ENCODE peak calls at places on chromosomes 16 and 17, in eight cellular contexts. A, H, X, Q, B, P, Y and R are unnamed samples.

GRCh38 chr16:15790458-15790857 is 66.4 kb downstream of the MYH11 start:
- DNase-seq in A (no peak), H (no peak), X (no peak), Q (no peak), B (no peak), P (no peak), Y (no peak), R (no peak)

GRCh38 chr16:17194190-17194780 is 276.5 kb downstream of the XYLT1 start:
- DNase-seq in A (peak; percentile 82), H (peak; percentile 69), X (peak; percentile 51), Q (peak; percentile 18), B (peak; percentile 73), P (no peak), Y (peak; percentile 76), R (no peak)

GRCh38 chr17:16495980-16496819 is 4.2 kb upstream of the LRRC75A start:
- DNase-seq in A (no peak), H (no peak), X (no peak), Q (no peak), B (no peak), P (no peak), Y (no peak), R (no peak)

GRCh38 chr16:12681653-12682052 is 122.0 kb downstream of the CPPED1 start:
- DNase-seq in A (no peak), H (no peak), X (no peak), Q (no peak), B (no peak), P (no peak), Y (no peak), R (no peak)

GRCh38 chr17:16247589-16247984 is 30.6 kb downstream of the PIGL start:
- DNase-seq in A (no peak), H (no peak), X (no peak), Q (no peak), B (no peak), P (no peak), Y (no peak), R (no peak)

GRCh38 chr16:57863434-57864160 is 61.3 kb upstream of the KIFC3 start:
- DNase-seq in A (peak; percentile 70), H (peak; percentile 54), X (no peak), Q (no peak), B (peak; percentile 73), P (peak; percentile 11), Y (peak; percentile 41), R (peak; percentile 45)

GRCh38 chr16:630815-631405 is at the start of gene WFIKKN1:
- DNase-seq in A (peak; percentile 98), H (peak; percentile 76), X (peak; percentile 26), Q (peak; percentile 73), B (no peak), P (no peak), Y (peak; percentile 91), R (no peak)

GRCh38 chr17:49978501-49978900 is 9.5 kb downstream of the DLX4 start:
- DNase-seq in A (no peak), H (no peak), X (no peak), Q (no peak), B (no peak), P (no peak), Y (no peak), R (no peak)

GRCh38 chr17:29664743-29665479 is 42.2 kb upstream of the CORO6 start:
- DNase-seq in A (no peak), H (no peak), X (peak; percentile 35), Q (no peak), B (no peak), P (no peak), Y (no peak), R (no peak)

GRCh38 chr17:9465216-9465921 is 110.3 kb downstream of the STX8 start:
- DNase-seq in A (no peak), H (no peak), X (no peak), Q (no peak), B (no peak), P (no peak), Y (no peak), R (peak; percentile 45)

GRCh38 chr17:33778505-33779398 is 476.3 kb upstream of the CCL2 start:
- DNase-seq in A (peak; percentile 65), H (peak; percentile 33), X (peak; percentile 62), Q (peak; percentile 34), B (no peak), P (no peak), Y (peak; percentile 68), R (peak; percentile 24)

GRCh38 chr17:499836-500543 is 147.4 kb upstream of the RPH3AL start:
- DNase-seq in A (no peak), H (no peak), X (no peak), Q (no peak), B (no peak), P (no peak), Y (no peak), R (no peak)

GRCh38 chr17:7747586-7747985 is 30.0 kb downstream of the DNAH2 start:
- DNase-seq in A (no peak), H (no peak), X (no peak), Q (no peak), B (no peak), P (no peak), Y (no peak), R (no peak)

GRCh38 chr17:7445011-7445927 is at the start of gene CHRNB1:
- DNase-seq in A (peak; percentile 96), H (peak; percentile 88), X (peak; percentile 76), Q (peak; percentile 73), B (peak; percentile 64), P (no peak), Y (peak; percentile 94), R (no peak)

GRCh38 chr16:88570691-88571092 is 489 bp downstream of the ZC3H18 start:
- DNase-seq in A (peak; percentile 41), H (no peak), X (no peak), Q (no peak), B (no peak), P (no peak), Y (no peak), R (no peak)

GRCh38 chr17:57395721-57396321 is 139.5 kb downstream of the MSI2 start:
- DNase-seq in A (no peak), H (no peak), X (no peak), Q (no peak), B (no peak), P (no peak), Y (no peak), R (no peak)

GRCh38 chr17:42403150-42403549 is 14.9 kb upstream of the STAT3 start:
- DNase-seq in A (peak; percentile 68), H (peak; percentile 50), X (peak; percentile 85), Q (no peak), B (no peak), P (no peak), Y (peak; percentile 35), R (no peak)

GRCh38 chr17:58328195-58329034 is at the start of gene TSPOAP1:
- DNase-seq in A (peak; percentile 90), H (peak; percentile 58), X (peak; percentile 80), Q (no peak), B (no peak), P (no peak), Y (peak; percentile 77), R (no peak)

GRCh38 chr16:74561626-74562025 is 45.3 kb downstream of the GLG1 start:
- DNase-seq in A (no peak), H (no peak), X (no peak), Q (no peak), B (no peak), P (no peak), Y (no peak), R (no peak)

GRCh38 chr17:47685556-47686275 is 8.2 kb upstream of the TBKBP1 start:
- DNase-seq in A (no peak), H (no peak), X (no peak), Q (no peak), B (no peak), P (no peak), Y (no peak), R (no peak)

GRCh38 chr16:85187447-85187846 is 75.2 kb upstream of the CIBAR2 start:
- DNase-seq in A (peak; percentile 64), H (no peak), X (no peak), Q (no peak), B (no peak), P (no peak), Y (no peak), R (no peak)
- TF ChIP-seq CTCF in A (peak; percentile 48), H (no peak), X (no peak), Q (peak; percentile 13), B (no peak), P (no peak), Y (no peak), R (no peak)

GRCh38 chr17:81991684-81992513 is 14.5 kb downstream of the ASPSCR1 start:
- DNase-seq in A (peak; percentile 66), H (peak; percentile 92), X (no peak), Q (no peak), B (peak; percentile 85), P (peak; percentile 29), Y (peak; percentile 75), R (no peak)
- TF ChIP-seq CTCF in A (no peak), H (no peak), X (no peak), Q (no peak), B (no peak), P (no peak), Y (no peak), R (no peak)

GRCh38 chr17:4970273-4970672 is 2.7 kb upstream of the SPAG7 start:
- DNase-seq in A (no peak), H (no peak), X (no peak), Q (no peak), B (no peak), P (no peak), Y (no peak), R (no peak)

GRCh38 chr17:4967539-4968165 is at the start of gene SPAG7:
- DNase-seq in A (peak; percentile 97), H (peak; percentile 97), X (peak; percentile 95), Q (peak; percentile 94), B (peak; percentile 97), P (peak; percentile 79), Y (peak; percentile 95), R (peak; percentile 97)

GRCh38 chr17:4968166-4968915 is 724 bp upstream of the SPAG7 start:
- DNase-seq in A (peak; percentile 90), H (no peak), X (no peak), Q (peak; percentile 28), B (no peak), P (no peak), Y (peak; percentile 45), R (no peak)

GRCh38 chr17:4968916-4969550 is 1.4 kb upstream of the SPAG7 start:
- DNase-seq in A (peak; percentile 60), H (no peak), X (no peak), Q (no peak), B (no peak), P (no peak), Y (peak; percentile 28), R (peak; percentile 89)

DNA sequence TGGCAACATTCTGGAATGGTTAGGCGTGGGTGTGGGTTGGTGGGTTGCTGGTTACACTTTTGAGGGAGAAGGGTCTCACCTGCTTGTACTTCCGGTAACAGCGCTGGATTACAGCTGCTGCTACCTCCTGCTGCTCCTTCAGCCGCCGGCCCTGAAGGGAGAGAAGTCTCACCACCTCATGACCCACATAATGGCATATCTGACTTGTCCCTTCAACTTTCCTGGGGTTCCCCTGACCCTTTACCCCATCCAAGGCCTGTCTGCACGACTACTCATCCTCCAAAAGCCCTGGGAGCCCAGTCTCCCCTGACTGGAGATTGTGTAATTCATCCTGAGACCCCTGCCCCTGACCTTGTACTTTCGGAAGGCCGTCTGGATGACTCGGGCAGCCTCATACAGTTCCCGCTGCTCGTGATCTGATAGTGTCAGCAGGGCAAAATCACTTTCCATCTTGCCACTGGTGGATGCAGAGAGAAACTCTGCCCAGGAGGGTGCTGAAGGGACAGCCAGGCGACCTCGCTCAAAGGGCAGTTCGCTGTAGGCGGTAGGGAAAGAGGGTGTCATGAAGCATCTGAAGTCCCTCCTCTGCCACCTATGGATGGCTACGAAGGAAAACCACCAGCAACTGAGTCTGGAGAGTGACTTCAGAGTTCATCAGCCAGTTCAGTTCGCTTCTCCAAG is 2.1 kb upstream of the SPAG7 start:
- DNase-seq in A (no peak), H (no peak), X (no peak), Q (no peak), B (no peak), P (no peak), Y (no peak), R (no peak)
- TF ChIP-seq CTCF in A (no peak), H (no peak), X (no peak), Q (no peak), B (no peak), P (no peak), Y (no peak), R (no peak)

GRCh38 chr17:1789936-1790335 is 28.1 kb downstream of the SERPINF1 start:
- DNase-seq in A (no peak), H (no peak), X (no peak), Q (no peak), B (no peak), P (no peak), Y (no peak), R (no peak)
- TF ChIP-seq CTCF in A (no peak), H (no peak), X (no peak), Q (no peak), B (no peak), P (no peak), Y (no peak), R (no peak)